ENCODE peak calls at places on chromosome 6, in six cellular contexts. V is HCT116, A is K562, Y is HepG2, U is GM12878, B is WTC11. E is an unnamed sample.

GRCh38 chr6:27767851-27768250 is 144.3 kb downstream of the OR2B2 start:
- DNase-seq in V (no peak), A (peak), Y (no peak), U (no peak), B (peak), E (no peak)

GRCh38 chr6:87558446-87558845 is 31.3 kb downstream of the RARS2 start:
- DNase-seq in V (no peak), A (no peak), Y (no peak), U (no peak), B (no peak), E (no peak)

GRCh38 chr6:73565767-73566485 is 45.1 kb upstream of the EEF1A1 start:
- DNase-seq in V (no peak), A (no peak), Y (peak), U (no peak), B (peak), E (no peak)

GRCh38 chr6:7910654-7911344 is at the start of gene TXNDC5:
- DNase-seq in V (no peak), A (peak), Y (peak), U (no peak), B (peak), E (no peak)

GRCh38 chr6:52162940-52163908 is 23.0 kb upstream of the IL17A start:
- DNase-seq in V (peak), A (no peak), Y (peak), U (no peak), B (no peak), E (no peak)

GRCh38 chr6:163457637-163458561 is 43.4 kb downstream of the QKI start:
- DNase-seq in V (no peak), A (no peak), Y (peak), U (no peak), B (no peak), E (no peak)

GRCh38 chr6:18632670-18633410 is 245.7 kb downstream of the RNF144B start:
- DNase-seq in V (peak), A (no peak), Y (peak), U (no peak), B (no peak), E (no peak)

GRCh38 chr6:12911387-12911960 is 194.9 kb downstream of the PHACTR1 start:
- DNase-seq in V (no peak), A (peak), Y (peak), U (no peak), B (no peak), E (no peak)

GRCh38 chr6:163883946-163884345 is 469.4 kb downstream of the QKI start:
- DNase-seq in V (no peak), A (no peak), Y (no peak), U (no peak), B (no peak), E (no peak)

GRCh38 chr6:132648356-132648755 is 10.6 kb downstream of the TAAR1 start:
- DNase-seq in V (no peak), A (no peak), Y (no peak), U (no peak), B (no peak), E (no peak)
- TF ChIP-seq ATF3 in V (no peak), A (no peak), Y (no peak), U (no peak), B (no peak), E (no peak)

GRCh38 chr6:144482142-144482541 is 197.0 kb downstream of the UTRN start:
- DNase-seq in V (peak), A (peak), Y (peak), U (peak), B (peak), E (peak)
- TF ChIP-seq ATF3 in V (no peak), A (no peak), Y (no peak), U (no peak), B (no peak), E (no peak)

DNA sequence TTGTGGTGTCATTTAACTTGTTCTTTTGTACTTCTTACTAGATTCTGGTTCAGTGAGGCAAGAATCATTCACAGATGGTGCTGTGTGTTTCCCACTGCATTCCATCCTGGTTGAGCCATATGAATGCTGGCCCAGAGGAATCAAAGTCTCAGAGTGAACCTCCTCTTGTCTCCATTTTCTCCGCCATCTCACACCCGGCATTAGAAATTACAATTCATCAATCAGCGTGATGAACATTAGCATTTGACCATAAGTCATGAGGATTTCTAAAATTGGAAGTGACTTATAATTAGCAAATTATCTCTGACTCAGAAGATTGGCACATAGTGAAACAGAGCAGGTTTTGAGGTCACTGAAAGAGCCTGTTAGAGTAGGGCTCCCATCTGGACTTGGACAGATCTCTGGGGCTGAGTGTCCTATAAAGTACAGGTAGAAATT is 25.2 kb downstream of the TNFAIP3 start:
- DNase-seq in V (no peak), A (no peak), Y (no peak), U (no peak), B (no peak), E (no peak)
- TF ChIP-seq ATF3 in V (no peak), A (no peak), Y (no peak), U (no peak), B (no peak), E (no peak)

GRCh38 chr6:170209354-170210025 is 81.4 kb downstream of the DLL1 start:
- DNase-seq in V (no peak), A (no peak), Y (no peak), U (no peak), B (no peak), E (peak)

GRCh38 chr6:170210651-170211403 is 80.1 kb downstream of the DLL1 start:
- DNase-seq in V (no peak), A (no peak), Y (no peak), U (no peak), B (no peak), E (no peak)

GRCh38 chr6:170211404-170212025 is 79.4 kb downstream of the DLL1 start:
- DNase-seq in V (no peak), A (no peak), Y (no peak), U (no peak), B (no peak), E (no peak)

GRCh38 chr6:170208651-170209353 is 82.1 kb downstream of the DLL1 start:
- DNase-seq in V (no peak), A (no peak), Y (no peak), U (no peak), B (no peak), E (peak)

DNA sequence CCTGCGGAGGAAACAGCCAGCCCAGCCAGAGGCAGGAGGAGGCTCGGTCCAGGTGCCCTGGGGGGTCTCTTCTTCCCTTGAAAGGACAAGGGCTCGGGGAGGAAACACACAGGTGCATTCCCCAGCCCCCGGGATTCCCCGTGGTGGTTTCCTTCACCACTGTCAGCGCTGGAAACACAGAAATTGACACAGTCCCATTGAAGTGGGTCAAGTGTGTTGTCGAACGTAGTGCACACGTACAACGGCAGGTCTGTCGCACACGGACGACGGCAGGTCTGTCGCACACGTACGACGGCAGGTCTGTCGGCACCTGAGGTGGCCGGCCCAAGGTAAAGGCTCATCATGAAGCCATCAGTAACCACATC is 80.9 kb downstream of the DLL1 start:
- DNase-seq in V (no peak), A (no peak), Y (no peak), U (no peak), B (no peak), E (no peak)
- TF ChIP-seq ATF3 in V (no peak), A (no peak), Y (no peak), U (no peak), B (no peak), E (no peak)

GRCh38 chr6:105619971-105620741 is 217.3 kb upstream of the PREP start:
- DNase-seq in V (no peak), A (no peak), Y (no peak), U (no peak), B (no peak), E (no peak)

GRCh38 chr6:105618247-105618646 is 215.4 kb upstream of the PREP start:
- DNase-seq in V (no peak), A (no peak), Y (no peak), U (no peak), B (no peak), E (no peak)

GRCh38 chr6:105611606-105612005 is 208.7 kb upstream of the PREP start:
- DNase-seq in V (no peak), A (no peak), Y (no peak), U (no peak), B (no peak), E (no peak)

GRCh38 chr6:105620878-105621277 is 218.0 kb upstream of the PREP start:
- DNase-seq in V (no peak), A (no peak), Y (no peak), U (no peak), B (no peak), E (no peak)

DNA sequence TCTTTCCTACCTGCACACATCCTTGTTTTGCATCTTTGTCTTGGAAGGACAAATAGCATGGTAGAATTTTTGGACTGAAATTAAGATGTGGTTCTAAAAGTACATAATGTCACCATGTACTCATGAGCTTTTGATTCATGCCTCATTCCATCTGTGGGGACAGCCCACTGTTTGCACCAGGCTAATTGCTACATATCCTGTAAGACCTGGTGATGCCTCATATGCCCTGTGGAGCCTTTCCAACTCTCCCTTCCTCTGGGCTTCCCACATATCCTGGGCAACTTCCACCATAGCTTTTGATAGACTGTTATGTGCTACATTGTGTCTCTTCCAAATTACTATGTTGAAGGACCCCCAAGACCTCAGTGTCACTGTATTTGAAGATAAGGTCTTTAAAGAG is 213.6 kb upstream of the PREP start:
- DNase-seq in V (no peak), A (no peak), Y (no peak), U (no peak), B (no peak), E (no peak)
- TF ChIP-seq ATF3 in V (no peak), A (no peak), Y (no peak), U (no peak), B (no peak), E (no peak)

DNA sequence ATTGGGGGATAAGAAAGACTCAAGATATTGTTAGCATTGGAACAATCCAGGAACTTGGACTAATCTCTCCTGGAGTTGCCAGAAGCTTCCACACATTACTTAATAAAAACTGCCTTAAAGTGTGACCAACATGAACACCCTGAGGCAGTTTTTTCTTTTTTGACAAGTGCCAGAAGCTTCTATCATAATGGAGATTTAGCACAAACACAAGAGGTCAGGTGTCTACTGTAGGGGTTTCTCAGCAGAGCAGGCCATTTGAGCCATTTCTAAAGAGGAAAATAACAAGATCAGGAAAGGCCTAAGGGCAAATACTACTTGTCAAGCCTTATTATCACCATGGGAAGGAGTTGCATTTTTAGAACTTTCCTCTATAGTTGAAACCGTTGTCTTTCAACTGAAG is 361.5 kb downstream of the EPM2A start:
- DNase-seq in V (no peak), A (no peak), Y (no peak), U (no peak), B (no peak), E (no peak)
- TF ChIP-seq ATF3 in V (no peak), A (no peak), Y (no peak), U (no peak), B (no peak), E (no peak)

GRCh38 chr6:138973481-138974140 is 14.4 kb downstream of the REPS1 start:
- DNase-seq in V (no peak), A (no peak), Y (no peak), U (no peak), B (no peak), E (no peak)

GRCh38 chr6:138970856-138971425 is 17.1 kb downstream of the REPS1 start:
- DNase-seq in V (peak), A (no peak), Y (no peak), U (no peak), B (no peak), E (no peak)

GRCh38 chr6:138970159-138970558 is 17.9 kb downstream of the REPS1 start:
- DNase-seq in V (no peak), A (no peak), Y (no peak), U (no peak), B (no peak), E (no peak)

GRCh38 chr6:138972226-138972665 is 15.8 kb downstream of the REPS1 start:
- DNase-seq in V (no peak), A (no peak), Y (no peak), U (no peak), B (no peak), E (no peak)

DNA sequence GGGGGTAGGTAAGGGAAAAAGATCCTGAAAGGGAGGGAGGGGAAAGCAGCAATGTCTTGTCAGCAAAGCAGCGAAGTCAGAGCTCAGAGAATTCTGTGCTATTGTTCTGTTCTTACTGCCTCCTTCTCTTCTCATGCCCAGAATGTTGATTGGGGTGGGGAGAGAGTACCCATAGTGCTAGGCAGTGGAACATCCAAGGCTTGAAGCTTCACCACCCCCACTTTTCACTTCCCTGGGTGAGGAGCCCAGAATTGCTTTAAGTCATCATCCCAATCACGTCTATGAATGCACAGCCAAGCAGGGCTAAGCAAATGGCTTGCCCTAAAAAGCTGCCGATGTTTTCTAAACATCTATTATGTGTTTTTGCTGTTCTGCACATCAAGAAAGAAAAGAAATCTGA is 16.5 kb downstream of the REPS1 start:
- DNase-seq in V (no peak), A (no peak), Y (no peak), U (no peak), B (no peak), E (no peak)
- TF ChIP-seq ATF3 in V (no peak), A (no peak), Y (no peak), U (no peak), B (no peak), E (no peak)

GRCh38 chr6:32944265-32944664 is 3.4 kb upstream of the HLA-DMB start:
- DNase-seq in V (no peak), A (no peak), Y (no peak), U (peak), B (no peak), E (no peak)

GRCh38 chr6:32943864-32944263 is 3.0 kb upstream of the HLA-DMB start:
- DNase-seq in V (no peak), A (no peak), Y (no peak), U (no peak), B (no peak), E (no peak)

GRCh38 chr6:32940656-32941411 is at the start of gene HLA-DMB:
- DNase-seq in V (peak), A (no peak), Y (peak), U (peak), B (peak), E (no peak)

GRCh38 chr6:32942555-32942954 is 1.7 kb upstream of the HLA-DMB start:
- DNase-seq in V (no peak), A (no peak), Y (no peak), U (no peak), B (no peak), E (no peak)

GRCh38 chr6:32941412-32941784 is 570 bp upstream of the HLA-DMB start:
- DNase-seq in V (no peak), A (no peak), Y (no peak), U (peak), B (no peak), E (no peak)
- TF ChIP-seq ATF3 in V (no peak), A (no peak), Y (no peak), U (no peak), B (no peak), E (no peak)

GRCh38 chr6:32785781-32786533 is 22.6 kb upstream of the HLA-DQB2 start:
- DNase-seq in V (peak), A (peak), Y (peak), U (peak), B (peak), E (no peak)
- TF ChIP-seq ATF3 in V (no peak), A (no peak), Y (no peak), U (no peak), B (no peak), E (no peak)

GRCh38 chr6:118606858-118607257 is 44.5 kb downstream of the CEP85L start:
- DNase-seq in V (no peak), A (no peak), Y (no peak), U (no peak), B (no peak), E (no peak)
- TF ChIP-seq ATF3 in V (no peak), A (no peak), Y (no peak), U (no peak), B (no peak), E (no peak)

E was measured in H1.